ENCODE peak calls at places on chromosome 21, in nine cellular contexts. R is activated T-cell treated with anti-CD3 and anti-CD28 coated beads, Interleukin-2, amount 50 U/mL, for 72 hours; G is sigmoid colon; C is T-helper 2 cell; E is stimulated activated CD4-positive, alpha-beta T cell treated with anti-CD3 and anti-CD28 coated beads, Interleukin-15, amount 100 ng/mL, for 24 hours; P is EL; N is testis; W is mesendoderm; F is activated CD4-positive, alpha-beta T cell treated with anti-CD3 and anti-CD28 coated beads, Interleukin-2, amount 10 ng/mL, durations not matched to agents 7 days and 5 days. X is an unnamed sample.

GRCh38 chr21:25283720-25284119 is 323.6 kb downstream of the MRPL39 start:
- DNase-seq in G (no peak), P (peak), C (no peak), N (no peak), E (no peak), F (peak), R (peak), W (peak), X (no peak)

GRCh38 chr21:37176716-37177115 is 90.4 kb downstream of the VPS26C start:
- DNase-seq in R (no peak), W (peak), N (no peak), F (no peak), P (no peak), E (no peak), G (no peak), C (no peak), X (no peak)

GRCh38 chr21:36089946-36090345 is 20.1 kb downstream of the CBR1 start:
- DNase-seq in G (no peak), N (no peak), W (no peak), F (no peak), E (no peak), P (no peak), C (no peak), R (no peak), X (no peak)

GRCh38 chr21:36566606-36567005 is 86.7 kb upstream of the CLDN14 start:
- DNase-seq in C (no peak), P (no peak), R (no peak), W (no peak), N (no peak), F (no peak), E (no peak), G (no peak), X (no peak)

GRCh38 chr21:40120944-40121575 is 253.8 kb downstream of the PCP4 start:
- DNase-seq in W (peak), C (no peak), N (no peak), F (no peak), G (no peak), E (no peak), R (no peak), P (no peak), X (no peak)

GRCh38 chr21:43867936-43868335 is 2.9 kb downstream of the AGPAT3 start:
- DNase-seq in N (no peak), F (no peak), W (no peak), G (no peak), E (no peak), P (no peak), R (no peak), C (no peak), X (no peak)

GRCh38 chr21:24420694-24421093 is 1186.6 kb downstream of the MRPL39 start:
- DNase-seq in C (no peak), E (no peak), R (no peak), G (no peak), N (no peak), P (no peak), F (no peak), W (no peak), X (no peak)

GRCh38 chr21:45508607-45509565 is 33.4 kb downstream of the SLC19A1 start:
- DNase-seq in F (no peak), W (peak), C (peak), G (peak), E (no peak), N (no peak), R (no peak), P (no peak), X (no peak)

GRCh38 chr21:41877901-41878830 is 978 bp downstream of the PRDM15 start:
- DNase-seq in N (peak), W (peak), C (no peak), P (peak), R (peak), F (peak), E (peak), G (no peak), X (peak)

GRCh38 chr21:45669382-45669781 is 25.9 kb downstream of the PCBP3 start:
- DNase-seq in E (no peak), G (no peak), N (no peak), C (no peak), R (no peak), W (no peak), P (no peak), F (no peak), X (no peak)

GRCh38 chr21:35503646-35504045 is 454.5 kb upstream of the RUNX1 start:
- DNase-seq in W (peak), C (no peak), N (peak), E (peak), R (no peak), F (peak), P (no peak), G (no peak), X (peak)

GRCh38 chr21:44932366-44933181 is 7.3 kb upstream of the SLX9 start:
- DNase-seq in G (no peak), E (peak), W (no peak), C (peak), F (peak), P (no peak), R (peak), N (peak), X (peak)